ENCODE peak calls at places on chromosomes 5 and 9, in eight cellular contexts. L is ACHN; M is ovary; Y is central memory CD4-positive, alpha-beta T cell; W is PC-9; V is psoas muscle; E is foreskin keratinocyte; F is GM12891. C is an unnamed sample.

GRCh38 chr5:44294492-44294891 is 94.7 kb downstream of the FGF10 start:
- DNase-seq in F (no peak), V (peak), Y (no peak), L (no peak), M (peak), W (no peak), E (no peak), C (peak)

GRCh38 chr9:34996181-34996904 is 6.8 kb downstream of the DNAJB5 start:
- DNase-seq in Y (no peak), E (no peak), V (no peak), F (no peak), L (no peak), W (no peak), M (no peak), C (no peak)

GRCh38 chr5:115486728-115487127 is 57.8 kb downstream of the FEM1C start:
- DNase-seq in L (no peak), F (no peak), V (no peak), W (no peak), Y (no peak), M (no peak), E (no peak), C (no peak)

GRCh38 chr9:134641989-134642384 is 384 bp downstream of the COL5A1 start:
- DNase-seq in M (no peak), W (no peak), F (no peak), L (no peak), E (no peak), V (no peak), Y (no peak), C (no peak)

GRCh38 chr9:136536721-136537241 is 9.1 kb downstream of the NOTCH1 start:
- DNase-seq in F (no peak), L (no peak), E (no peak), V (no peak), W (no peak), Y (no peak), M (no peak), C (no peak)

GRCh38 chr9:28946648-28947047 is 1373.4 kb upstream of the C9orf72 start:
- DNase-seq in V (no peak), E (peak), F (no peak), Y (no peak), L (no peak), W (no peak), M (no peak), C (no peak)

GRCh38 chr5:153476767-153477166 is 13.7 kb upstream of the GRIA1 start:
- DNase-seq in M (no peak), E (peak), W (no peak), V (no peak), L (peak), F (no peak), Y (no peak), C (no peak)

GRCh38 chr9:107280543-107280942 is 2.5 kb upstream of the RAD23B start:
- DNase-seq in L (no peak), E (peak), W (peak), M (no peak), Y (no peak), F (no peak), V (no peak), C (no peak)

GRCh38 chr9:76194896-76195295 is 199.3 kb downstream of the RFK start:
- DNase-seq in V (no peak), E (peak), Y (no peak), M (no peak), W (no peak), L (no peak), F (no peak), C (no peak)

GRCh38 chr5:98783051-98783649 is 9.7 kb downstream of the RGMB start:
- DNase-seq in M (no peak), Y (no peak), W (no peak), L (no peak), E (no peak), V (no peak), F (no peak), C (no peak)

GRCh38 chr9:114078021-114078780 is at the start of gene AMBP:
- DNase-seq in V (no peak), M (peak), E (no peak), F (no peak), W (no peak), L (no peak), Y (no peak), C (no peak)

GRCh38 chr5:116763987-116764866 is 189.6 kb upstream of the SEMA6A start:
- DNase-seq in W (no peak), F (no peak), E (peak), V (peak), M (no peak), L (no peak), Y (no peak), C (no peak)

GRCh38 chr5:26700759-26701384 is 337.5 kb downstream of the CDH9 start:
- DNase-seq in Y (no peak), F (peak), M (no peak), E (no peak), L (peak), V (no peak), W (peak), C (no peak)

GRCh38 chr9:108991479-108991878 is 21.8 kb downstream of the CTNNAL1 start:
- DNase-seq in F (no peak), L (no peak), V (no peak), E (no peak), Y (no peak), M (no peak), W (no peak), C (no peak)

GRCh38 chr5:74772359-74772758 is 5.3 kb downstream of the NSA2 start:
- DNase-seq in Y (no peak), V (no peak), W (no peak), L (no peak), M (no peak), E (no peak), F (no peak), C (no peak)

GRCh38 chr5:32542216-32543059 is 42.9 kb upstream of the SUB1 start:
- DNase-seq in F (no peak), E (peak), W (no peak), L (no peak), Y (no peak), M (no peak), V (no peak), C (no peak)

GRCh38 chr5:26553079-26553478 is 485.3 kb downstream of the CDH9 start:
- DNase-seq in W (peak), V (no peak), Y (no peak), M (no peak), F (no peak), L (peak), E (no peak), C (no peak)

GRCh38 chr5:81909677-81910076 is 62.1 kb upstream of the ATG10 start:
- DNase-seq in E (no peak), Y (no peak), F (peak), L (no peak), V (no peak), M (no peak), W (no peak), C (no peak)

GRCh38 chr5:98827161-98827560 is 53.7 kb downstream of the RGMB start:
- DNase-seq in E (no peak), M (no peak), V (no peak), F (no peak), L (peak), W (peak), Y (no peak), C (no peak)

GRCh38 chr5:175873090-175873454 is 1.7 kb downstream of the CPLX2 start:
- DNase-seq in E (no peak), V (no peak), W (no peak), L (peak), F (no peak), M (no peak), Y (no peak), C (no peak)

GRCh38 chr5:139640432-139641115 is 7.6 kb upstream of the CXXC5 start:
- DNase-seq in Y (no peak), F (no peak), V (peak), L (no peak), E (no peak), M (no peak), W (no peak), C (peak)

GRCh38 chr5:14816999-14817761 is 54.4 kb downstream of the ANKH start:
- DNase-seq in W (no peak), Y (no peak), E (peak), L (no peak), F (no peak), M (no peak), V (peak), C (no peak)

GRCh38 chr9:127865645-127866464 is 11.4 kb upstream of the ENG start:
- DNase-seq in F (no peak), Y (peak), M (no peak), V (no peak), L (no peak), W (no peak), E (no peak), C (no peak)

GRCh38 chr9:10649076-10649475 is 36.3 kb upstream of the PTPRD start:
- DNase-seq in V (no peak), Y (no peak), E (peak), F (no peak), W (no peak), M (no peak), L (no peak), C (no peak)

GRCh38 chr9:120755827-120756434 is 37.3 kb downstream of the FBXW2 start:
- DNase-seq in Y (peak), M (no peak), V (no peak), L (peak), E (no peak), W (peak), F (peak), C (no peak)

GRCh38 chr9:127463891-127464290 is 12.6 kb downstream of the LRSAM1 start:
- DNase-seq in E (no peak), M (no peak), Y (no peak), V (peak), W (no peak), F (no peak), L (no peak), C (no peak)

GRCh38 chr5:96254980-96255681 is 177.9 kb downstream of the PCSK1 start:
- DNase-seq in Y (no peak), L (peak), V (no peak), W (peak), F (no peak), M (no peak), E (peak), C (no peak)

GRCh38 chr5:139744471-139745120 is 51.0 kb upstream of the PSD2 start:
- DNase-seq in V (no peak), Y (no peak), F (no peak), E (no peak), M (no peak), L (no peak), W (no peak), C (no peak)